ENCODE peak calls at places on chromosomes 3 and 15, in eight cellular contexts. One of them, this sample, is unnamed.

GRCh38 chr3:172125963-172126403 is 86.6 kb downstream of the FNDC3B start:
- DNase-seq in cerebellar nuclear complex: no peak
- DNase-seq in AG10803: peak
- DNase-seq in activated CD8-positive, alpha-beta memory T cell treated with anti-CD3 and anti-CD28 coated beads for 48 hours: no peak
- DNase-seq in GM03348: peak
- DNase-seq in HEK293T: peak
- DNase-seq in body of pancreas: peak
- DNase-seq in iPS-NIHi11: no peak
- DNase-seq in this sample: peak

GRCh38 chr3:57382933-57383332 is 90.4 kb upstream of the ASB14 start:
- DNase-seq in cerebellar nuclear complex: no peak
- DNase-seq in AG10803: peak
- DNase-seq in activated CD8-positive, alpha-beta memory T cell treated with anti-CD3 and anti-CD28 coated beads for 48 hours: no peak
- DNase-seq in GM03348: no peak
- DNase-seq in HEK293T: no peak
- DNase-seq in body of pancreas: no peak
- DNase-seq in iPS-NIHi11: no peak
- DNase-seq in this sample: no peak

GRCh38 chr3:79264892-79265291 is 502.9 kb downstream of the ROBO1 start:
- DNase-seq in cerebellar nuclear complex: no peak
- DNase-seq in AG10803: no peak
- DNase-seq in activated CD8-positive, alpha-beta memory T cell treated with anti-CD3 and anti-CD28 coated beads for 48 hours: no peak
- DNase-seq in GM03348: no peak
- DNase-seq in HEK293T: no peak
- DNase-seq in body of pancreas: no peak
- DNase-seq in iPS-NIHi11: no peak
- DNase-seq in this sample: no peak

GRCh38 chr15:32844118-32844711 is 126.4 kb downstream of the GREM1 start:
- DNase-seq in cerebellar nuclear complex: no peak
- DNase-seq in AG10803: peak
- DNase-seq in activated CD8-positive, alpha-beta memory T cell treated with anti-CD3 and anti-CD28 coated beads for 48 hours: no peak
- DNase-seq in GM03348: no peak
- DNase-seq in HEK293T: peak
- DNase-seq in body of pancreas: no peak
- DNase-seq in iPS-NIHi11: peak
- DNase-seq in this sample: no peak

GRCh38 chr3:11774296-11774877 is 72.3 kb downstream of the TAMM41 start:
- DNase-seq in cerebellar nuclear complex: no peak
- DNase-seq in AG10803: peak
- DNase-seq in activated CD8-positive, alpha-beta memory T cell treated with anti-CD3 and anti-CD28 coated beads for 48 hours: no peak
- DNase-seq in GM03348: peak
- DNase-seq in HEK293T: peak
- DNase-seq in body of pancreas: peak
- DNase-seq in iPS-NIHi11: peak
- DNase-seq in this sample: no peak

GRCh38 chr3:121748638-121749275 is 784 bp downstream of the GOLGB1 start:
- DNase-seq in cerebellar nuclear complex: no peak
- DNase-seq in AG10803: peak
- DNase-seq in activated CD8-positive, alpha-beta memory T cell treated with anti-CD3 and anti-CD28 coated beads for 48 hours: no peak
- DNase-seq in GM03348: peak
- DNase-seq in HEK293T: peak
- DNase-seq in body of pancreas: peak
- DNase-seq in iPS-NIHi11: no peak
- DNase-seq in this sample: no peak

GRCh38 chr3:134494539-134494938 is 8.7 kb downstream of the CEP63 start:
- DNase-seq in cerebellar nuclear complex: no peak
- DNase-seq in AG10803: no peak
- DNase-seq in activated CD8-positive, alpha-beta memory T cell treated with anti-CD3 and anti-CD28 coated beads for 48 hours: no peak
- DNase-seq in GM03348: no peak
- DNase-seq in HEK293T: no peak
- DNase-seq in body of pancreas: no peak
- DNase-seq in iPS-NIHi11: no peak
- DNase-seq in this sample: no peak

GRCh38 chr15:70867911-70868467 is 14.0 kb upstream of the LARP6 start:
- DNase-seq in cerebellar nuclear complex: no peak
- DNase-seq in AG10803: peak
- DNase-seq in activated CD8-positive, alpha-beta memory T cell treated with anti-CD3 and anti-CD28 coated beads for 48 hours: no peak
- DNase-seq in GM03348: peak
- DNase-seq in HEK293T: no peak
- DNase-seq in body of pancreas: peak
- DNase-seq in iPS-NIHi11: no peak
- DNase-seq in this sample: peak

GRCh38 chr3:160677459-160677901 is 520 bp downstream of the ARL14 start:
- DNase-seq in cerebellar nuclear complex: no peak
- DNase-seq in AG10803: peak
- DNase-seq in activated CD8-positive, alpha-beta memory T cell treated with anti-CD3 and anti-CD28 coated beads for 48 hours: no peak
- DNase-seq in GM03348: no peak
- DNase-seq in HEK293T: no peak
- DNase-seq in body of pancreas: peak
- DNase-seq in iPS-NIHi11: peak
- DNase-seq in this sample: no peak

GRCh38 chr3:48412375-48413001 is 17.4 kb downstream of the PLXNB1 start:
- DNase-seq in cerebellar nuclear complex: no peak
- DNase-seq in AG10803: no peak
- DNase-seq in activated CD8-positive, alpha-beta memory T cell treated with anti-CD3 and anti-CD28 coated beads for 48 hours: no peak
- DNase-seq in GM03348: no peak
- DNase-seq in HEK293T: no peak
- DNase-seq in body of pancreas: no peak
- DNase-seq in iPS-NIHi11: no peak
- DNase-seq in this sample: peak

GRCh38 chr3:52851348-52851747 is 16.5 kb upstream of the MUSTN1 start:
- DNase-seq in cerebellar nuclear complex: no peak
- DNase-seq in AG10803: peak
- DNase-seq in activated CD8-positive, alpha-beta memory T cell treated with anti-CD3 and anti-CD28 coated beads for 48 hours: no peak
- DNase-seq in GM03348: peak
- DNase-seq in HEK293T: peak
- DNase-seq in body of pancreas: peak
- DNase-seq in iPS-NIHi11: peak
- DNase-seq in this sample: no peak

GRCh38 chr15:75156306-75157215 is 45.1 kb upstream of the C15orf39 start:
- DNase-seq in cerebellar nuclear complex: no peak
- DNase-seq in AG10803: no peak
- DNase-seq in activated CD8-positive, alpha-beta memory T cell treated with anti-CD3 and anti-CD28 coated beads for 48 hours: no peak
- DNase-seq in GM03348: no peak
- DNase-seq in HEK293T: no peak
- DNase-seq in body of pancreas: peak
- DNase-seq in iPS-NIHi11: peak
- DNase-seq in this sample: no peak

GRCh38 chr3:38521391-38521987 is 25.3 kb downstream of the EXOG start:
- DNase-seq in cerebellar nuclear complex: no peak
- DNase-seq in AG10803: peak
- DNase-seq in activated CD8-positive, alpha-beta memory T cell treated with anti-CD3 and anti-CD28 coated beads for 48 hours: peak
- DNase-seq in GM03348: peak
- DNase-seq in HEK293T: peak
- DNase-seq in body of pancreas: peak
- DNase-seq in iPS-NIHi11: peak
- DNase-seq in this sample: no peak

GRCh38 chr15:60325905-60326304 is 71.9 kb downstream of the ANXA2 start:
- DNase-seq in cerebellar nuclear complex: no peak
- DNase-seq in AG10803: no peak
- DNase-seq in activated CD8-positive, alpha-beta memory T cell treated with anti-CD3 and anti-CD28 coated beads for 48 hours: no peak
- DNase-seq in GM03348: no peak
- DNase-seq in HEK293T: no peak
- DNase-seq in body of pancreas: no peak
- DNase-seq in iPS-NIHi11: no peak
- DNase-seq in this sample: no peak

GRCh38 chr3:195113536-195113935 is 157.4 kb downstream of the XXYLT1 start:
- DNase-seq in cerebellar nuclear complex: no peak
- DNase-seq in AG10803: no peak
- DNase-seq in activated CD8-positive, alpha-beta memory T cell treated with anti-CD3 and anti-CD28 coated beads for 48 hours: no peak
- DNase-seq in GM03348: no peak
- DNase-seq in HEK293T: no peak
- DNase-seq in body of pancreas: no peak
- DNase-seq in iPS-NIHi11: no peak
- DNase-seq in this sample: no peak

GRCh38 chr3:118117061-118117460 is 917.6 kb downstream of the IGSF11 start:
- DNase-seq in cerebellar nuclear complex: no peak
- DNase-seq in AG10803: no peak
- DNase-seq in activated CD8-positive, alpha-beta memory T cell treated with anti-CD3 and anti-CD28 coated beads for 48 hours: no peak
- DNase-seq in GM03348: no peak
- DNase-seq in HEK293T: no peak
- DNase-seq in body of pancreas: no peak
- DNase-seq in iPS-NIHi11: no peak
- DNase-seq in this sample: no peak

GRCh38 chr15:40313531-40314398 is 6.0 kb upstream of the PLCB2 start:
- DNase-seq in cerebellar nuclear complex: peak
- DNase-seq in AG10803: peak
- DNase-seq in activated CD8-positive, alpha-beta memory T cell treated with anti-CD3 and anti-CD28 coated beads for 48 hours: no peak
- DNase-seq in GM03348: peak
- DNase-seq in HEK293T: no peak
- DNase-seq in body of pancreas: peak
- DNase-seq in iPS-NIHi11: no peak
- DNase-seq in this sample: no peak

GRCh38 chr3:66376568-66376967 is 124.3 kb downstream of the LRIG1 start:
- DNase-seq in cerebellar nuclear complex: no peak
- DNase-seq in AG10803: peak
- DNase-seq in activated CD8-positive, alpha-beta memory T cell treated with anti-CD3 and anti-CD28 coated beads for 48 hours: no peak
- DNase-seq in GM03348: peak
- DNase-seq in HEK293T: no peak
- DNase-seq in body of pancreas: peak
- DNase-seq in iPS-NIHi11: no peak
- DNase-seq in this sample: no peak

GRCh38 chr3:157082305-157082981 is 77.5 kb downstream of the CCNL1 start:
- DNase-seq in cerebellar nuclear complex: no peak
- DNase-seq in AG10803: peak
- DNase-seq in activated CD8-positive, alpha-beta memory T cell treated with anti-CD3 and anti-CD28 coated beads for 48 hours: no peak
- DNase-seq in GM03348: no peak
- DNase-seq in HEK293T: no peak
- DNase-seq in body of pancreas: no peak
- DNase-seq in iPS-NIHi11: no peak
- DNase-seq in this sample: no peak

GRCh38 chr15:76057332-76058000 is 2.3 kb upstream of the TMEM266 start:
- DNase-seq in cerebellar nuclear complex: no peak
- DNase-seq in AG10803: peak
- DNase-seq in activated CD8-positive, alpha-beta memory T cell treated with anti-CD3 and anti-CD28 coated beads for 48 hours: no peak
- DNase-seq in GM03348: peak
- DNase-seq in HEK293T: peak
- DNase-seq in body of pancreas: peak
- DNase-seq in iPS-NIHi11: peak
- DNase-seq in this sample: no peak

GRCh38 chr3:108554233-108554632 is 35.0 kb downstream of the CIP2A start:
- DNase-seq in cerebellar nuclear complex: no peak
- DNase-seq in AG10803: no peak
- DNase-seq in activated CD8-positive, alpha-beta memory T cell treated with anti-CD3 and anti-CD28 coated beads for 48 hours: no peak
- DNase-seq in GM03348: no peak
- DNase-seq in HEK293T: no peak
- DNase-seq in body of pancreas: no peak
- DNase-seq in iPS-NIHi11: no peak
- DNase-seq in this sample: no peak

GRCh38 chr3:27160146-27160545 is 209.0 kb downstream of the NEK10 start:
- DNase-seq in cerebellar nuclear complex: no peak
- DNase-seq in AG10803: peak
- DNase-seq in activated CD8-positive, alpha-beta memory T cell treated with anti-CD3 and anti-CD28 coated beads for 48 hours: no peak
- DNase-seq in GM03348: no peak
- DNase-seq in HEK293T: no peak
- DNase-seq in body of pancreas: no peak
- DNase-seq in iPS-NIHi11: no peak
- DNase-seq in this sample: no peak

GRCh38 chr15:22827125-22827524 is 11.3 kb upstream of the NIPA2 start:
- DNase-seq in cerebellar nuclear complex: no peak
- DNase-seq in AG10803: no peak
- DNase-seq in activated CD8-positive, alpha-beta memory T cell treated with anti-CD3 and anti-CD28 coated beads for 48 hours: no peak
- DNase-seq in GM03348: no peak
- DNase-seq in HEK293T: no peak
- DNase-seq in body of pancreas: no peak
- DNase-seq in iPS-NIHi11: peak
- DNase-seq in this sample: no peak

GRCh38 chr3:63791974-63792373 is 27.1 kb upstream of the C3orf49 start:
- DNase-seq in cerebellar nuclear complex: no peak
- DNase-seq in AG10803: peak
- DNase-seq in activated CD8-positive, alpha-beta memory T cell treated with anti-CD3 and anti-CD28 coated beads for 48 hours: no peak
- DNase-seq in GM03348: peak
- DNase-seq in HEK293T: no peak
- DNase-seq in body of pancreas: no peak
- DNase-seq in iPS-NIHi11: no peak
- DNase-seq in this sample: no peak

GRCh38 chr15:90022905-90023700 is 22.0 kb downstream of the ZNF710 start:
- DNase-seq in cerebellar nuclear complex: no peak
- DNase-seq in AG10803: no peak
- DNase-seq in activated CD8-positive, alpha-beta memory T cell treated with anti-CD3 and anti-CD28 coated beads for 48 hours: no peak
- DNase-seq in GM03348: no peak
- DNase-seq in HEK293T: no peak
- DNase-seq in body of pancreas: peak
- DNase-seq in iPS-NIHi11: no peak
- DNase-seq in this sample: no peak

GRCh38 chr3:126344380-126345041 is 12.7 kb downstream of the KLF15 start:
- DNase-seq in cerebellar nuclear complex: no peak
- DNase-seq in AG10803: no peak
- DNase-seq in activated CD8-positive, alpha-beta memory T cell treated with anti-CD3 and anti-CD28 coated beads for 48 hours: no peak
- DNase-seq in GM03348: no peak
- DNase-seq in HEK293T: no peak
- DNase-seq in body of pancreas: no peak
- DNase-seq in iPS-NIHi11: no peak
- DNase-seq in this sample: no peak

GRCh38 chr3:128385080-128385832 is 81.4 kb downstream of the DNAJB8 start:
- DNase-seq in cerebellar nuclear complex: peak
- DNase-seq in AG10803: peak
- DNase-seq in activated CD8-positive, alpha-beta memory T cell treated with anti-CD3 and anti-CD28 coated beads for 48 hours: no peak
- DNase-seq in GM03348: peak
- DNase-seq in HEK293T: no peak
- DNase-seq in body of pancreas: peak
- DNase-seq in iPS-NIHi11: no peak
- DNase-seq in this sample: peak

GRCh38 chr15:99703603-99704443 is 29.4 kb downstream of the LYSMD4 start:
- DNase-seq in cerebellar nuclear complex: no peak
- DNase-seq in AG10803: peak
- DNase-seq in activated CD8-positive, alpha-beta memory T cell treated with anti-CD3 and anti-CD28 coated beads for 48 hours: no peak
- DNase-seq in GM03348: peak
- DNase-seq in HEK293T: peak
- DNase-seq in body of pancreas: peak
- DNase-seq in iPS-NIHi11: peak
- DNase-seq in this sample: no peak

GRCh38 chr15:48939686-48940085 is 24.0 kb downstream of the SHC4 start:
- DNase-seq in cerebellar nuclear complex: no peak
- DNase-seq in AG10803: peak
- DNase-seq in activated CD8-positive, alpha-beta memory T cell treated with anti-CD3 and anti-CD28 coated beads for 48 hours: no peak
- DNase-seq in GM03348: peak
- DNase-seq in HEK293T: no peak
- DNase-seq in body of pancreas: no peak
- DNase-seq in iPS-NIHi11: no peak
- DNase-seq in this sample: no peak

GRCh38 chr3:157388051-157388450 is 48.6 kb upstream of the PTX3 start:
- DNase-seq in cerebellar nuclear complex: no peak
- DNase-seq in AG10803: no peak
- DNase-seq in activated CD8-positive, alpha-beta memory T cell treated with anti-CD3 and anti-CD28 coated beads for 48 hours: no peak
- DNase-seq in GM03348: no peak
- DNase-seq in HEK293T: no peak
- DNase-seq in body of pancreas: no peak
- DNase-seq in iPS-NIHi11: no peak
- DNase-seq in this sample: no peak

GRCh38 chr3:99191186-99191585 is 289.7 kb upstream of the DCBLD2 start:
- DNase-seq in cerebellar nuclear complex: no peak
- DNase-seq in AG10803: no peak
- DNase-seq in activated CD8-positive, alpha-beta memory T cell treated with anti-CD3 and anti-CD28 coated beads for 48 hours: no peak
- DNase-seq in GM03348: no peak
- DNase-seq in HEK293T: no peak
- DNase-seq in body of pancreas: no peak
- DNase-seq in iPS-NIHi11: no peak
- DNase-seq in this sample: no peak

GRCh38 chr3:139248593-139249255 is 95.1 kb upstream of the MRPS22 start:
- DNase-seq in cerebellar nuclear complex: no peak
- DNase-seq in AG10803: no peak
- DNase-seq in activated CD8-positive, alpha-beta memory T cell treated with anti-CD3 and anti-CD28 coated beads for 48 hours: no peak
- DNase-seq in GM03348: no peak
- DNase-seq in HEK293T: no peak
- DNase-seq in body of pancreas: no peak
- DNase-seq in iPS-NIHi11: no peak
- DNase-seq in this sample: no peak

GRCh38 chr15:48627260-48627969 is 18.1 kb downstream of the FBN1 start:
- DNase-seq in cerebellar nuclear complex: no peak
- DNase-seq in AG10803: peak
- DNase-seq in activated CD8-positive, alpha-beta memory T cell treated with anti-CD3 and anti-CD28 coated beads for 48 hours: no peak
- DNase-seq in GM03348: peak
- DNase-seq in HEK293T: no peak
- DNase-seq in body of pancreas: no peak
- DNase-seq in iPS-NIHi11: no peak
- DNase-seq in this sample: no peak

GRCh38 chr15:89936051-89936792 is 23.5 kb upstream of the ARPIN start:
- DNase-seq in cerebellar nuclear complex: no peak
- DNase-seq in AG10803: no peak
- DNase-seq in activated CD8-positive, alpha-beta memory T cell treated with anti-CD3 and anti-CD28 coated beads for 48 hours: no peak
- DNase-seq in GM03348: no peak
- DNase-seq in HEK293T: no peak
- DNase-seq in body of pancreas: no peak
- DNase-seq in iPS-NIHi11: no peak
- DNase-seq in this sample: no peak